ENCODE peak calls at places on chromosomes 6 and 20, in seven cellular contexts. Q is nephron progenitor cell; M is kidney glomerular epithelial cell; I is stimulated activated CD8-positive, alpha-beta memory T cell treated with anti-CD3 and anti-CD28 coated beads, Interleukin-4, amount 100 ng/mL, for 24 hours; F is D341Med; W is WTC11; N is NCI-H446 treated with DMSO at 0.1 percent for 48 hours. B is an unnamed sample.

GRCh38 chr20:56187791-56188190 is 60.7 kb upstream of the MC3R start:
- DNase-seq in Q (no peak), M (no peak), I (no peak), F (no peak), W (no peak), N (no peak), B (peak; percentile 38)

GRCh38 chr6:71284785-71285184 is 3.8 kb upstream of the OGFRL1 start:
- DNase-seq in Q (no peak), M (no peak), I (no peak), F (no peak), W (no peak), N (no peak), B (no peak)

GRCh38 chr6:143271024-143271423 is 179.5 kb downstream of the ADAT2 start:
- DNase-seq in Q (no peak), M (peak; percentile 67), I (no peak), F (no peak), W (no peak), N (peak; percentile 98), B (peak; percentile 89)

GRCh38 chr6:119791746-119792145 is 442.2 kb upstream of the MAN1A1 start:
- DNase-seq in Q (no peak), M (no peak), I (no peak), F (no peak), W (no peak), N (no peak), B (peak; percentile 62)

GRCh38 chr20:38211200-38212097 is 46.4 kb upstream of the TGM2 start:
- DNase-seq in Q (no peak), M (no peak), I (no peak), F (no peak), W (no peak), N (peak; percentile 65), B (no peak)

GRCh38 chr20:38863024-38863851 is 57.7 kb downstream of the PPP1R16B start:
- DNase-seq in Q (no peak), M (no peak), I (peak; percentile 44), F (no peak), W (no peak), N (no peak), B (peak; percentile 59)

GRCh38 chr6:38687549-38687948 is 15.4 kb downstream of the GLO1 start:
- DNase-seq in Q (no peak), M (no peak), I (no peak), F (no peak), W (no peak), N (no peak), B (no peak)

GRCh38 chr6:83341765-83342164 is 89.1 kb downstream of the ME1 start:
- DNase-seq in Q (no peak), M (no peak), I (no peak), F (no peak), W (no peak), N (no peak), B (no peak)

GRCh38 chr20:33290852-33291251 is 7.8 kb downstream of the BPIFB1 start:
- DNase-seq in Q (no peak), M (no peak), I (no peak), F (no peak), W (no peak), N (no peak), B (no peak)

GRCh38 chr20:54276577-54277169 is 68.8 kb downstream of the PFDN4 start:
- DNase-seq in Q (no peak), M (no peak), I (no peak), F (no peak), W (no peak), N (no peak), B (peak; percentile 32)

GRCh38 chr20:63267681-63268080 is 4.9 kb upstream of the ARFGAP1 start:
- DNase-seq in Q (no peak), M (no peak), I (no peak), F (no peak), W (no peak), N (no peak), B (peak; percentile 48)

GRCh38 chr6:87049779-87050178 is 45.1 kb downstream of the CGA start:
- DNase-seq in Q (no peak), M (no peak), I (no peak), F (no peak), W (no peak), N (no peak), B (no peak)

GRCh38 chr6:131982740-131983259 is 31.6 kb upstream of the CCN2 start:
- DNase-seq in Q (no peak), M (peak; percentile 16), I (no peak), F (no peak), W (no peak), N (no peak), B (peak; percentile 29)

GRCh38 chr6:27684264-27685211 is 211.6 kb upstream of the ZNF184 start:
- DNase-seq in Q (peak; percentile 70), M (peak; percentile 80), I (peak; percentile 51), F (peak; percentile 50), W (peak; percentile 85), N (peak; percentile 85), B (peak; percentile 97)